ENCODE peak calls at places on chromosomes 13 and 19, in seven cellular contexts. F, B, D, Z, R, K and J are unnamed samples. For H3K4me1, the result is how much of the 10 kb centered on the place peaks cover.

GRCh38 chr13:100976993-100977392 is 302.4 kb upstream of the TMTC4 start:
- DNase-seq in F (no peak), B (no peak), D (no peak), Z (no peak), R (no peak), K (no peak), J (no peak)

GRCh38 chr19:615619-616018 is 17.7 kb downstream of the POLRMT start:
- DNase-seq in F (no peak), B (no peak), D (no peak), Z (no peak), R (no peak), K (no peak), J (no peak)

GRCh38 chr19:48726573-48726972 is 7.0 kb upstream of the MAMSTR start:
- DNase-seq in F (no peak), B (no peak), D (no peak), Z (no peak), R (no peak), K (no peak), J (no peak)

GRCh38 chr13:51557875-51558604 is 26.2 kb upstream of the WDFY2 start:
- DNase-seq in F (no peak), B (no peak), D (no peak), Z (no peak), R (no peak), K (peak), J (no peak)

GRCh38 chr13:60765700-60766411 is 368.8 kb downstream of the TDRD3 start:
- DNase-seq in F (no peak), B (peak), D (no peak), Z (no peak), R (no peak), K (peak), J (peak)

GRCh38 chr13:24023073-24023472 is 125.8 kb upstream of the C1QTNF9B start:
- DNase-seq in F (no peak), B (no peak), D (no peak), Z (no peak), R (no peak), K (no peak), J (no peak)

GRCh38 chr19:49224856-49225255 is 67.3 kb downstream of the TRPM4 start:
- DNase-seq in F (peak), B (peak), D (peak), Z (peak), R (no peak), K (peak), J (peak)

GRCh38 chr19:51548891-51549305 is 17.4 kb upstream of the SIGLEC6 start:
- DNase-seq in F (no peak), B (no peak), D (no peak), Z (no peak), R (no peak), K (no peak), J (no peak)

GRCh38 chr13:106599875-106600797 is 32.2 kb upstream of the ARGLU1 start:
- DNase-seq in F (no peak), B (peak), D (no peak), Z (no peak), R (peak), K (no peak), J (no peak)

GRCh38 chr13:28429685-28430290 is 65.1 kb downstream of the FLT1 start:
- DNase-seq in F (no peak), B (no peak), D (no peak), Z (no peak), R (no peak), K (no peak), J (no peak)

GRCh38 chr19:40747536-40747935 is 2.7 kb downstream of the ACTMAP start:
- DNase-seq in F (no peak), B (no peak), D (no peak), Z (no peak), R (no peak), K (no peak), J (no peak)

GRCh38 chr19:7292352-7292949 is 1.8 kb downstream of the INSR start:
- DNase-seq in F (no peak), B (no peak), D (no peak), Z (no peak), R (no peak), K (no peak), J (no peak)

GRCh38 chr19:7292950-7293794 is 1.0 kb downstream of the INSR start:
- DNase-seq in F (peak), B (peak), D (peak), Z (no peak), R (peak), K (no peak), J (peak)

GRCh38 chr19:7288131-7288530 is 6.1 kb downstream of the INSR start:
- DNase-seq in F (no peak), B (no peak), D (no peak), Z (no peak), R (no peak), K (no peak), J (no peak)

GRCh38 chr19:7288977-7289376 is 5.2 kb downstream of the INSR start:
- DNase-seq in F (no peak), B (no peak), D (no peak), Z (no peak), R (no peak), K (no peak), J (no peak)

DNA sequence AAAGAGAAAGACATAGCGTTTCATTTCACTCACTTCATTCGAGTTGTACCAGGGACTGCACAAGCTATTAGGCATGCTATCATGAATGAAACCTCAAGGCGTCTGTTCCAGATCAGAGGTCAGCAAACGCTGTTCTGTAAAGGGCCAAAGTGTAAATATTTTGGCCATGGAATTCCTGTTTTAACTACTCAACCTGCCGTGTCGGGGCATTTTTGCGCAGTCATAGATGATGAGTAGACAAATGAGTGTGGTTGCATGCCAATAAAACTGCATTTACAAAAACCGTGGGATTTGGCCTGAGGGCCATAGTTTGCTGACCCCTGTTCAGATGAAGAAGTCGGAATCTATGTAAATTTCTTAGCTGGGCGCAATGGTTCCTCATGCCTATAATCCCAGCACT is 6.5 kb downstream of the INSR start:
- DNase-seq in F (peak), B (no peak), D (no peak), Z (peak), R (no peak), K (no peak), J (no peak)
- H3K4me1 ChIP-seq in F (under half), B (under half), D (under half), Z (under half), R (under half), K (under half), J (under half)

GRCh38 chr19:15448778-15449619 is 757 bp downstream of the WIZ start:
- DNase-seq in F (peak), B (peak), D (peak), Z (peak), R (peak), K (no peak), J (no peak)

GRCh38 chr19:15448014-15448777 is 1.6 kb downstream of the WIZ start:
- DNase-seq in F (peak), B (no peak), D (no peak), Z (no peak), R (peak), K (no peak), J (peak)

GRCh38 chr19:15445227-15445605 is 4.5 kb downstream of the WIZ start:
- DNase-seq in F (no peak), B (no peak), D (no peak), Z (no peak), R (no peak), K (no peak), J (no peak)

GRCh38 chr19:15445807-15446376 is 3.9 kb downstream of the WIZ start:
- DNase-seq in F (no peak), B (no peak), D (peak), Z (no peak), R (peak), K (no peak), J (no peak)

DNA sequence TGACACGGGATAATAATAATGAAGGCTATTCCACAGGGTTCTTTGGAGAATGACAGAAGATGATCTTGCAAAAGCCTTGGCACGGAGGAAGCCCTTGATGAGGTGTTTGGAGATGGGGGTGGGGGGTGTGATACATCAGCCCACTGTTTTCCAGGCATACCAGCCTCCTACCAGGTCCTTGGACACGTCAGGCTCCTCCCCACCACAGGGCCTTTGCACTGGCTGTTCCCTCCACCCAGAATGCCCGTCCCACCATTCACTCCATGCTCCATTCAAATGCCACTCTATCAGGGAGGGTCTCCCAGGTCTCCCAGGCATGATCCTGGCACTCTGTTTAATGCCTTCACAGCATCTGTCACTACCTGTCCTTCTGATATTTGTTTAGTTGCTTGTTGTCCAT is 2.7 kb downstream of the WIZ start:
- DNase-seq in F (no peak), B (no peak), D (no peak), Z (no peak), R (peak), K (no peak), J (no peak)
- H3K4me1 ChIP-seq in F (under half), B (under half), D (under half), Z (under half), R (under half), K (under half), J (under half)

DNA sequence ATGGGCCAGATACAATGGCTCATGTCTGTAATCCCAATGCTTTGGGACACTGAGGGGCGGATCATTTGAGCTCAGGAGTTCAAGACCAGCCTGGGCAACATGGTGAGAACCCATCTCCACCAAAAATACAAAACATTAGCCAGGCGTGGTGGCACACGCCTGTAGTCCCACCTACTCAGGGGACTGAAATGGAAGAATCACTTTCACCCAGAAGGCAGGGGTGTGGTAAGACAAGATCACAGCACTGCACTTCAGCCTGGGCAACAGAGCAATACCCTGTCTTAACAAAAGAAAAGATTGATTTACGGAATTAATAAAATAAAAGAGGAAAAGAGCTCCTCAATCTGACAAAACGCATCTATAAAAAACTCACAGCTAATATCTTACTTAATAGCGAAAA is 22.7 kb downstream of the USP12 start:
- DNase-seq in F (no peak), B (no peak), D (no peak), Z (no peak), R (no peak), K (no peak), J (no peak)
- H3K4me1 ChIP-seq in F (under half), B (under half), D (under half), Z (under half), R (under half), K (under half), J (under half)

GRCh38 chr19:11063434-11063833 is 25.8 kb upstream of the LDLR start:
- DNase-seq in F (no peak), B (no peak), D (no peak), Z (no peak), R (no peak), K (no peak), J (no peak)
- H3K4me1 ChIP-seq in F (under half), B (under half), D (under half), Z (under half), R (under half), K (under half), J (under half)